ENCODE peak calls at places on chromosomes 2 and 18, in nine cellular contexts. E is A549, M is HCT116, N is Panc1, P is GM23338, A is HepG2, B is SK-N-SH, R is K562, T is GM12878. K is an unnamed sample.

GRCh38 chr18:37420315-37420880 is 145.2 kb downstream of the CELF4 start:
- DNase-seq in T (no peak), N (no peak), E (no peak), R (no peak), M (no peak), P (no peak), B (no peak), A (no peak), K (no peak)

GRCh38 chr18:59012815-59013677 is 126.6 kb upstream of the SEC11C start:
- DNase-seq in A (no peak), N (no peak), T (no peak), B (no peak), R (no peak), M (no peak), P (no peak), E (no peak), K (no peak)

GRCh38 chr2:240640939-240641338 is 15.7 kb downstream of the GPR35 start:
- DNase-seq in B (peak), E (peak), T (no peak), P (peak), M (peak), A (peak), N (no peak), R (peak), K (no peak)

GRCh38 chr2:176986579-176986978 is 226.0 kb upstream of the HNRNPA3 start:
- DNase-seq in T (no peak), A (no peak), N (no peak), P (no peak), B (peak), M (no peak), R (no peak), E (no peak), K (no peak)

GRCh38 chr2:30915485-30915884 is 108.2 kb upstream of the CAPN13 start:
- DNase-seq in T (no peak), E (no peak), N (no peak), M (peak), A (peak), R (peak), B (peak), P (peak), K (peak)

GRCh38 chr2:202249521-202249850 is 11.1 kb upstream of the SUMO1 start:
- DNase-seq in R (no peak), M (no peak), A (no peak), N (no peak), T (no peak), B (no peak), P (no peak), E (no peak), K (no peak)

GRCh38 chr2:204545861-204546773 is 842 bp downstream of the PARD3B start:
- DNase-seq in N (no peak), A (no peak), P (peak), M (no peak), B (no peak), E (no peak), T (no peak), R (no peak), K (no peak)

GRCh38 chr2:183032200-183032794 is 6.0 kb downstream of the NCKAP1 start:
- DNase-seq in R (no peak), A (peak), E (no peak), M (no peak), N (no peak), B (no peak), T (no peak), P (no peak), K (no peak)

GRCh38 chr2:1360132-1360531 is 53.1 kb upstream of the TPO start:
- DNase-seq in M (no peak), P (no peak), R (no peak), T (no peak), E (no peak), N (no peak), B (no peak), A (no peak), K (no peak)

GRCh38 chr2:103135679-103136078 is 373.8 kb downstream of the TMEM182 start:
- DNase-seq in R (no peak), A (no peak), P (no peak), N (no peak), M (no peak), E (no peak), B (no peak), T (no peak), K (no peak)

GRCh38 chr2:168758970-168759820 is 43.2 kb upstream of the NOSTRIN start:
- DNase-seq in R (peak), M (peak), A (peak), B (peak), E (peak), N (no peak), P (peak), T (peak), K (no peak)

GRCh38 chr2:124318913-124319312 is 293.8 kb downstream of the CNTNAP5 start:
- DNase-seq in R (no peak), E (no peak), P (no peak), T (no peak), M (no peak), N (no peak), B (no peak), A (no peak), K (no peak)

GRCh38 chr18:23012249-23012648 is 79.1 kb downstream of the RBBP8 start:
- DNase-seq in P (no peak), E (no peak), M (no peak), T (no peak), N (no peak), R (no peak), A (no peak), B (no peak), K (no peak)

GRCh38 chr2:154589514-154589913 is 109.0 kb upstream of the KCNJ3 start:
- DNase-seq in T (no peak), R (no peak), P (peak), N (no peak), E (no peak), B (no peak), M (no peak), A (no peak), K (no peak)

GRCh38 chr2:207219716-207220414 is 54.1 kb upstream of the KLF7 start:
- DNase-seq in E (no peak), A (no peak), P (peak), T (no peak), N (no peak), M (no peak), B (no peak), R (no peak), K (no peak)

GRCh38 chr2:16745466-16745865 is 79.8 kb upstream of the CYRIA start:
- DNase-seq in T (no peak), A (no peak), P (no peak), M (no peak), N (no peak), R (no peak), E (no peak), B (no peak), K (peak)

GRCh38 chr18:5294618-5295230 is 802 bp downstream of the ZBTB14 start:
- DNase-seq in R (no peak), E (peak), P (peak), B (no peak), M (no peak), A (peak), T (no peak), N (no peak), K (peak)

GRCh38 chr2:121285077-121285449 is at the start of gene TFCP2L1:
- DNase-seq in R (peak), A (no peak), M (no peak), P (peak), B (no peak), T (no peak), E (peak), N (no peak), K (no peak)

GRCh38 chr2:203690110-203691047 is 16.1 kb upstream of the CD28 start:
- DNase-seq in R (no peak), A (no peak), M (no peak), T (no peak), N (no peak), B (no peak), E (no peak), P (no peak), K (no peak)

GRCh38 chr18:42860011-42860410 is 255.5 kb downstream of the RIT2 start:
- DNase-seq in B (no peak), R (no peak), M (no peak), N (no peak), P (no peak), E (no peak), T (no peak), A (no peak), K (no peak)

GRCh38 chr2:106863387-106863786 is 22.6 kb downstream of the ST6GAL2 start:
- DNase-seq in M (no peak), E (no peak), T (no peak), B (no peak), R (no peak), P (peak), N (no peak), A (no peak), K (no peak)

GRCh38 chr2:159637988-159638501 is 21.7 kb upstream of the BAZ2B start:
- DNase-seq in B (no peak), M (peak), R (no peak), P (no peak), T (no peak), A (no peak), E (no peak), N (no peak), K (no peak)

GRCh38 chr2:46164581-46165301 is 132.5 kb upstream of the EPAS1 start:
- DNase-seq in N (no peak), E (peak), A (no peak), T (no peak), P (no peak), R (no peak), B (no peak), M (no peak), K (no peak)

GRCh38 chr2:127128508-127128907 is 21.6 kb upstream of the BIN1 start:
- DNase-seq in P (peak), M (peak), N (no peak), R (no peak), A (no peak), E (no peak), T (peak), B (peak), K (no peak)

GRCh38 chr2:119694994-119695521 is 16.1 kb downstream of the TMEM177 start:
- DNase-seq in P (no peak), T (no peak), N (no peak), B (no peak), M (no peak), R (no peak), E (no peak), A (peak), K (no peak)

GRCh38 chr2:74831693-74832530 is 2.0 kb upstream of the HK2 start:
- DNase-seq in R (peak), A (peak), M (no peak), N (no peak), T (no peak), P (no peak), B (no peak), E (peak), K (no peak)

GRCh38 chr2:172672114-172672513 is 63.5 kb upstream of the RAPGEF4 start:
- DNase-seq in N (no peak), M (no peak), A (no peak), E (peak), P (no peak), B (no peak), T (no peak), R (no peak), K (no peak)

GRCh38 chr18:11005528-11005927 is 143.8 kb downstream of the PIEZO2 start:
- DNase-seq in A (peak), P (no peak), E (peak), N (peak), B (no peak), T (peak), M (no peak), R (no peak), K (no peak)

GRCh38 chr2:181176540-181176939 is 196.1 kb downstream of the UBE2E3 start:
- DNase-seq in P (no peak), R (no peak), M (no peak), B (no peak), E (no peak), T (no peak), A (no peak), N (no peak), K (no peak)

GRCh38 chr2:127061377-127062273 is 45.3 kb downstream of the BIN1 start:
- DNase-seq in E (no peak), B (no peak), T (no peak), P (no peak), N (no peak), A (no peak), R (no peak), M (no peak), K (no peak)

GRCh38 chr18:13614701-13615288 is 111.6 kb downstream of the FAM210A start:
- DNase-seq in P (no peak), M (no peak), N (no peak), E (no peak), B (no peak), R (no peak), T (no peak), A (no peak), K (no peak)

GRCh38 chr2:71250945-71251344 is 24.0 kb upstream of the PAIP2B start:
- DNase-seq in E (no peak), T (no peak), R (no peak), P (peak), B (no peak), N (no peak), A (no peak), M (no peak), K (no peak)

GRCh38 chr2:239905884-239906654 is 119.1 kb downstream of the NDUFA10 start:
- DNase-seq in P (no peak), R (no peak), A (no peak), B (no peak), N (no peak), E (no peak), T (no peak), M (no peak), K (no peak)

GRCh38 chr2:85272357-85272756 is 55.4 kb downstream of the TGOLN2 start:
- DNase-seq in T (no peak), N (no peak), P (no peak), M (no peak), E (no peak), B (no peak), R (no peak), A (no peak), K (no peak)

GRCh38 chr18:25099838-25100393 is 252.1 kb downstream of the ZNF521 start:
- DNase-seq in T (no peak), A (no peak), M (no peak), R (no peak), B (no peak), P (no peak), E (no peak), N (no peak), K (no peak)

GRCh38 chr2:176963888-176964287 is 248.7 kb upstream of the HNRNPA3 start:
- DNase-seq in R (no peak), P (no peak), N (no peak), B (no peak), T (no peak), M (no peak), A (no peak), E (no peak), K (no peak)

GRCh38 chr2:201172279-201172678 is 10.7 kb upstream of the CASP10 start:
- DNase-seq in R (no peak), M (no peak), T (no peak), N (no peak), B (no peak), A (no peak), E (no peak), P (no peak), K (no peak)

GRCh38 chr2:8455236-8456148 is 226.4 kb upstream of the ID2 start:
- DNase-seq in N (no peak), M (no peak), E (no peak), T (no peak), P (no peak), B (no peak), A (no peak), R (no peak), K (no peak)
- H3K27ac ChIP-seq in N (no peak), M (no peak), E (no peak), T (no peak), P (no peak), B (no peak), A (no peak), R (no peak), K (no peak)

DNA sequence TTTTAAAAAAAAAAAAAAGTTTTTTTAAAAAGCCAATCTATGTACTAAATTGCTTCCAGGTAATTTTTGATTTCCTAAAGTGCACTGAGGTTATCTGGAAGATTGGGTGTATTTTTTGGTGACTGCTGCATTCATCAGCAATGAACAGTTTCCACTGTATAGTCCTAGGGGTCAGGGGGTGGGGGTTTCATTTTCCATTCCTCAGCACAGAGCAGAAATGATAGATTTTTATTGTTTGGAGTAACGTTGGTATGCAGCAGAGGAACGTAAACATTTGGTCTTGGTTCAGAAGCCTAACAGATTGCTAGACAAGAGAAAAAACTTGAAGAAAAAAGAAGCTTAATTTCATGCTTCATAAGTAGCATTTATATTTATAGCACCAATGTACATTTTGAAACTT is 54.9 kb downstream of the ZCCHC2 start:
- DNase-seq in R (no peak), T (no peak), P (no peak), E (no peak), M (no peak), N (no peak), B (no peak), A (no peak), K (no peak)
- TF ChIP-seq REST in R (no peak), T (no peak), P (no peak), E (no peak), M (no peak), N (no peak), B (no peak), A (no peak), K (no peak)

GRCh38 chr2:3470856-3471737 is 48.2 kb downstream of the ADI1 start:
- DNase-seq in M (no peak), B (no peak), P (no peak), T (no peak), E (no peak), A (no peak), R (no peak), N (no peak), K (no peak)

GRCh38 chr2:3470166-3470651 is 49.1 kb downstream of the ADI1 start:
- DNase-seq in A (no peak), B (no peak), T (no peak), R (no peak), M (no peak), N (no peak), E (no peak), P (no peak), K (no peak)

GRCh38 chr2:3475771-3476170 is 43.6 kb downstream of the ADI1 start:
- DNase-seq in E (no peak), R (no peak), M (no peak), B (no peak), T (no peak), A (no peak), N (no peak), P (no peak), K (no peak)

GRCh38 chr2:3472296-3472695 is 47.0 kb downstream of the ADI1 start:
- DNase-seq in A (no peak), T (no peak), E (no peak), P (no peak), M (no peak), B (no peak), R (no peak), N (no peak), K (no peak)

GRCh38 chr2:3472966-3473365 is 46.4 kb downstream of the ADI1 start:
- DNase-seq in R (no peak), M (no peak), B (no peak), A (no peak), N (no peak), P (no peak), E (no peak), T (no peak), K (no peak)
- H3K27ac ChIP-seq in R (no peak), M (no peak), B (no peak), A (no peak), N (no peak), P (no peak), E (no peak), T (no peak), K (no peak)

GRCh38 chr2:42854207-42854818 is 61.9 kb upstream of the HAAO start:
- DNase-seq in R (no peak), M (no peak), E (no peak), N (no peak), T (no peak), P (no peak), A (peak), B (no peak), K (no peak)
- TF ChIP-seq REST in R (no peak), M (no peak), E (no peak), N (no peak), T (no peak), P (no peak), A (no peak), B (no peak), K (no peak)